ENCODE peak calls at places on chromosome X, in five cellular contexts. G is CD8-positive, alpha-beta memory T cell; S is GM23248; J is stimulated activated CD4-positive, alpha-beta T cell treated with anti-CD3 and anti-CD28 coated beads, Interleukin-4, amount 100 ng/mL, for 1 hour; P is T-helper 17 cell. T is an unnamed sample.

GRCh38 chrX:48794993-48795501 is 6.8 kb upstream of the HDAC6 start:
- DNase-seq in G (no peak), S (peak; percentile 58), J (no peak), P (no peak), T (no peak)

GRCh38 chrX:119105826-119106225 is 21.8 kb downstream of the KIAA1210 start:
- DNase-seq in G (no peak), S (peak; percentile 58), J (no peak), P (no peak), T (no peak)

GRCh38 chrX:119181491-119181890 is 53.9 kb upstream of the KIAA1210 start:
- DNase-seq in G (no peak), S (peak; percentile 51), J (no peak), P (no peak), T (no peak)

GRCh38 chrX:54043696-54044125 is 562 bp downstream of the PHF8 start:
- DNase-seq in G (peak; percentile 26), S (peak; percentile 62), J (peak; percentile 43), P (peak; percentile 25), T (no peak)

GRCh38 chrX:41137589-41137988 is 52.3 kb downstream of the USP9X start:
- DNase-seq in G (no peak), S (peak; percentile 36), J (no peak), P (no peak), T (no peak)

GRCh38 chrX:100994352-100995281 is 25.1 kb downstream of the ARL13A start:
- DNase-seq in G (no peak), S (peak; percentile 43), J (no peak), P (no peak), T (no peak)

GRCh38 chrX:33330798-33331197 is 119.4 kb upstream of the DMD start:
- DNase-seq in G (no peak), S (no peak), J (no peak), P (no peak), T (no peak)

GRCh38 chrX:68420559-68420958 is 12.7 kb downstream of the OPHN1 start:
- DNase-seq in G (no peak), S (no peak), J (no peak), P (no peak), T (no peak)

GRCh38 chrX:47366051-47366722 is 4.2 kb upstream of the ZNF157 start:
- DNase-seq in G (peak; percentile 57), S (peak; percentile 80), J (peak; percentile 68), P (peak; percentile 45), T (peak; percentile 70)

GRCh38 chrX:46408553-46409407 is 136.4 kb downstream of the ZNF674 start:
- DNase-seq in G (peak; percentile 43), S (peak; percentile 68), J (peak; percentile 69), P (peak; percentile 25), T (peak; percentile 33)

GRCh38 chrX:2266445-2267349 is 234.1 kb downstream of the DHRSX start:
- DNase-seq in G (no peak), S (no peak), J (no peak), P (no peak), T (no peak)

GRCh38 chrX:46750829-46751228 is 8.1 kb downstream of the SLC9A7 start:
- DNase-seq in G (no peak), S (no peak), J (no peak), P (no peak), T (no peak)

GRCh38 chrX:18894156-18894555 is 89.8 kb downstream of the PHKA2 start:
- DNase-seq in G (no peak), S (no peak), J (no peak), P (no peak), T (no peak)

GRCh38 chrX:69387559-69388487 is 116.3 kb upstream of the NALF2 start:
- DNase-seq in G (peak; percentile 1), S (peak; percentile 54), J (peak; percentile 22), P (peak; percentile 7), T (peak; percentile 17)

GRCh38 chrX:73963682-73964081 is 340.3 kb upstream of the ZCCHC13 start:
- DNase-seq in G (no peak), S (peak; percentile 31), J (no peak), P (no peak), T (no peak)

GRCh38 chrX:150062292-150063137 is 124.2 kb upstream of the EOLA2 start:
- DNase-seq in G (no peak), S (peak; percentile 70), J (no peak), P (no peak), T (no peak)

GRCh38 chrX:153401133-153401764 is at the start of gene PNMA6E:
- DNase-seq in G (no peak), S (no peak), J (no peak), P (no peak), T (no peak)

GRCh38 chrX:35890699-35891098 is 28.8 kb upstream of the CFAP47 start:
- DNase-seq in G (no peak), S (peak; percentile 42), J (no peak), P (no peak), T (no peak)

T was measured in naive B cell.